ENCODE peak calls at places on chromosomes 7 and 10, in five cellular contexts. One of them, this sample, is unnamed.

GRCh38 chr10:86970152-86970886 is 2.0 kb downstream of the ADIRF start:
- DNase-seq in ecto neural progenitor cell: peak
- DNase-seq in stimulated activated CD8-positive, alpha-beta memory T cell treated with anti-CD3 and anti-CD28 coated beads, Interleukin-2, amount 100 ng/mL, for 48 hours: no peak
- DNase-seq in NCI-H1092 treated with DMSO at 0.1 percent for 48 hours: no peak
- DNase-seq in skeletal muscle cell: no peak
- DNase-seq in this sample: no peak

GRCh38 chr10:86795353-86795752 is 38.9 kb downstream of the BMPR1A start:
- DNase-seq in ecto neural progenitor cell: no peak
- DNase-seq in stimulated activated CD8-positive, alpha-beta memory T cell treated with anti-CD3 and anti-CD28 coated beads, Interleukin-2, amount 100 ng/mL, for 48 hours: no peak
- DNase-seq in NCI-H1092 treated with DMSO at 0.1 percent for 48 hours: no peak
- DNase-seq in skeletal muscle cell: peak
- DNase-seq in this sample: no peak

GRCh38 chr10:58942724-58943123 is 233.7 kb upstream of the PHYHIPL start:
- DNase-seq in ecto neural progenitor cell: no peak
- DNase-seq in stimulated activated CD8-positive, alpha-beta memory T cell treated with anti-CD3 and anti-CD28 coated beads, Interleukin-2, amount 100 ng/mL, for 48 hours: no peak
- DNase-seq in NCI-H1092 treated with DMSO at 0.1 percent for 48 hours: no peak
- DNase-seq in skeletal muscle cell: no peak
- DNase-seq in this sample: no peak

GRCh38 chr10:21509391-21510217 is 15.9 kb downstream of the SKIDA1 start:
- DNase-seq in ecto neural progenitor cell: peak
- DNase-seq in stimulated activated CD8-positive, alpha-beta memory T cell treated with anti-CD3 and anti-CD28 coated beads, Interleukin-2, amount 100 ng/mL, for 48 hours: no peak
- DNase-seq in NCI-H1092 treated with DMSO at 0.1 percent for 48 hours: no peak
- DNase-seq in skeletal muscle cell: no peak
- DNase-seq in this sample: no peak

GRCh38 chr10:112843623-112844022 is 106.4 kb upstream of the TCF7L2 start:
- DNase-seq in ecto neural progenitor cell: no peak
- DNase-seq in stimulated activated CD8-positive, alpha-beta memory T cell treated with anti-CD3 and anti-CD28 coated beads, Interleukin-2, amount 100 ng/mL, for 48 hours: no peak
- DNase-seq in NCI-H1092 treated with DMSO at 0.1 percent for 48 hours: no peak
- DNase-seq in skeletal muscle cell: no peak
- DNase-seq in this sample: no peak

GRCh38 chr7:68564741-68565140 is 1033.5 kb upstream of the AUTS2 start:
- DNase-seq in ecto neural progenitor cell: no peak
- DNase-seq in stimulated activated CD8-positive, alpha-beta memory T cell treated with anti-CD3 and anti-CD28 coated beads, Interleukin-2, amount 100 ng/mL, for 48 hours: no peak
- DNase-seq in NCI-H1092 treated with DMSO at 0.1 percent for 48 hours: no peak
- DNase-seq in skeletal muscle cell: no peak
- DNase-seq in this sample: no peak

GRCh38 chr7:16915405-16915804 is 33.6 kb upstream of the AGR3 start:
- DNase-seq in ecto neural progenitor cell: no peak
- DNase-seq in stimulated activated CD8-positive, alpha-beta memory T cell treated with anti-CD3 and anti-CD28 coated beads, Interleukin-2, amount 100 ng/mL, for 48 hours: no peak
- DNase-seq in NCI-H1092 treated with DMSO at 0.1 percent for 48 hours: no peak
- DNase-seq in skeletal muscle cell: peak
- DNase-seq in this sample: peak

GRCh38 chr10:4003348-4003973 is 218.5 kb upstream of the KLF6 start:
- DNase-seq in ecto neural progenitor cell: no peak
- DNase-seq in stimulated activated CD8-positive, alpha-beta memory T cell treated with anti-CD3 and anti-CD28 coated beads, Interleukin-2, amount 100 ng/mL, for 48 hours: no peak
- DNase-seq in NCI-H1092 treated with DMSO at 0.1 percent for 48 hours: no peak
- DNase-seq in skeletal muscle cell: no peak
- DNase-seq in this sample: no peak

GRCh38 chr10:12797471-12798262 is 203.8 kb downstream of the CCDC3 start:
- DNase-seq in ecto neural progenitor cell: no peak
- DNase-seq in stimulated activated CD8-positive, alpha-beta memory T cell treated with anti-CD3 and anti-CD28 coated beads, Interleukin-2, amount 100 ng/mL, for 48 hours: no peak
- DNase-seq in NCI-H1092 treated with DMSO at 0.1 percent for 48 hours: no peak
- DNase-seq in skeletal muscle cell: no peak
- DNase-seq in this sample: no peak

GRCh38 chr7:1940402-1940786 is 270.3 kb downstream of the ELFN1 start:
- DNase-seq in ecto neural progenitor cell: no peak
- DNase-seq in stimulated activated CD8-positive, alpha-beta memory T cell treated with anti-CD3 and anti-CD28 coated beads, Interleukin-2, amount 100 ng/mL, for 48 hours: peak
- DNase-seq in NCI-H1092 treated with DMSO at 0.1 percent for 48 hours: no peak
- DNase-seq in skeletal muscle cell: no peak
- DNase-seq in this sample: no peak

GRCh38 chr10:96565774-96566173 is 21.0 kb downstream of the TM9SF3 start:
- DNase-seq in ecto neural progenitor cell: no peak
- DNase-seq in stimulated activated CD8-positive, alpha-beta memory T cell treated with anti-CD3 and anti-CD28 coated beads, Interleukin-2, amount 100 ng/mL, for 48 hours: no peak
- DNase-seq in NCI-H1092 treated with DMSO at 0.1 percent for 48 hours: no peak
- DNase-seq in skeletal muscle cell: no peak
- DNase-seq in this sample: no peak

GRCh38 chr7:1936531-1937251 is 266.6 kb downstream of the ELFN1 start:
- DNase-seq in ecto neural progenitor cell: no peak
- DNase-seq in stimulated activated CD8-positive, alpha-beta memory T cell treated with anti-CD3 and anti-CD28 coated beads, Interleukin-2, amount 100 ng/mL, for 48 hours: no peak
- DNase-seq in NCI-H1092 treated with DMSO at 0.1 percent for 48 hours: no peak
- DNase-seq in skeletal muscle cell: no peak
- DNase-seq in this sample: no peak

GRCh38 chr7:124101173-124101768 is 68.4 kb upstream of the TMEM229A start:
- DNase-seq in ecto neural progenitor cell: no peak
- DNase-seq in stimulated activated CD8-positive, alpha-beta memory T cell treated with anti-CD3 and anti-CD28 coated beads, Interleukin-2, amount 100 ng/mL, for 48 hours: no peak
- DNase-seq in NCI-H1092 treated with DMSO at 0.1 percent for 48 hours: peak
- DNase-seq in skeletal muscle cell: no peak
- DNase-seq in this sample: no peak

GRCh38 chr7:37052673-37053072 is 328.4 kb upstream of the AOAH start:
- DNase-seq in ecto neural progenitor cell: peak
- DNase-seq in stimulated activated CD8-positive, alpha-beta memory T cell treated with anti-CD3 and anti-CD28 coated beads, Interleukin-2, amount 100 ng/mL, for 48 hours: no peak
- DNase-seq in NCI-H1092 treated with DMSO at 0.1 percent for 48 hours: no peak
- DNase-seq in skeletal muscle cell: no peak
- DNase-seq in this sample: no peak

GRCh38 chr7:130154501-130155317 is 50.5 kb downstream of the TMEM209 start:
- DNase-seq in ecto neural progenitor cell: no peak
- DNase-seq in stimulated activated CD8-positive, alpha-beta memory T cell treated with anti-CD3 and anti-CD28 coated beads, Interleukin-2, amount 100 ng/mL, for 48 hours: no peak
- DNase-seq in NCI-H1092 treated with DMSO at 0.1 percent for 48 hours: peak
- DNase-seq in skeletal muscle cell: no peak
- DNase-seq in this sample: no peak

GRCh38 chr7:139108256-139109187 is 998 bp downstream of the ZC3HAV1 start:
- DNase-seq in ecto neural progenitor cell: peak
- DNase-seq in stimulated activated CD8-positive, alpha-beta memory T cell treated with anti-CD3 and anti-CD28 coated beads, Interleukin-2, amount 100 ng/mL, for 48 hours: no peak
- DNase-seq in NCI-H1092 treated with DMSO at 0.1 percent for 48 hours: peak
- DNase-seq in skeletal muscle cell: no peak
- DNase-seq in this sample: no peak

GRCh38 chr10:132182591-132182990 is 4.2 kb upstream of the DPYSL4 start:
- DNase-seq in ecto neural progenitor cell: no peak
- DNase-seq in stimulated activated CD8-positive, alpha-beta memory T cell treated with anti-CD3 and anti-CD28 coated beads, Interleukin-2, amount 100 ng/mL, for 48 hours: no peak
- DNase-seq in NCI-H1092 treated with DMSO at 0.1 percent for 48 hours: no peak
- DNase-seq in skeletal muscle cell: no peak
- DNase-seq in this sample: no peak

GRCh38 chr10:99977916-99978315 is 31.8 kb downstream of the DNMBP start:
- DNase-seq in ecto neural progenitor cell: no peak
- DNase-seq in stimulated activated CD8-positive, alpha-beta memory T cell treated with anti-CD3 and anti-CD28 coated beads, Interleukin-2, amount 100 ng/mL, for 48 hours: no peak
- DNase-seq in NCI-H1092 treated with DMSO at 0.1 percent for 48 hours: no peak
- DNase-seq in skeletal muscle cell: no peak
- DNase-seq in this sample: no peak